ENCODE peak calls at places on chromosomes 1 and 21, in five cellular contexts. Z is activated CD4-positive, alpha-beta T cell treated with anti-CD3 and anti-CD28 coated beads for 48 hours; H is vagina; J is ELR; O is foreskin melanocyte. G is an unnamed sample.

GRCh38 chr1:4076346-4076745 is 176.3 kb upstream of the C1orf174 start:
- DNase-seq in Z (no peak), H (no peak), J (no peak), O (no peak), G (no peak)

GRCh38 chr1:205456383-205456867 is 580 bp upstream of the BLACAT1 start:
- DNase-seq in Z (peak), H (no peak), J (no peak), O (no peak), G (no peak)

GRCh38 chr1:1360511-1361169 is 2.3 kb upstream of the MXRA8 start:
- DNase-seq in Z (no peak), H (no peak), J (peak), O (peak), G (peak)

GRCh38 chr1:4086921-4087320 is 186.8 kb upstream of the C1orf174 start:
- DNase-seq in Z (no peak), H (no peak), J (no peak), O (no peak), G (no peak)

GRCh38 chr1:90716243-90716551 is 905 bp downstream of the BARHL2 start:
- DNase-seq in Z (no peak), H (no peak), J (no peak), O (no peak), G (no peak)

GRCh38 chr1:231799363-231799986 is 172.9 kb downstream of the DISC1 start:
- DNase-seq in Z (peak), H (no peak), J (no peak), O (no peak), G (no peak)

GRCh38 chr21:28086861-28087581 is 905.7 kb downstream of the LTN1 start:
- DNase-seq in Z (no peak), H (no peak), J (no peak), O (no peak), G (no peak)

GRCh38 chr1:72278461-72278860 is 3.9 kb downstream of the NEGR1 start:
- DNase-seq in Z (no peak), H (no peak), J (peak), O (no peak), G (no peak)

GRCh38 chr1:62784509-62785365 is 805 bp downstream of the ATG4C start:
- DNase-seq in Z (no peak), H (no peak), J (peak), O (no peak), G (no peak)

GRCh38 chr1:147821883-147822282 is 61.5 kb upstream of the GJA5 start:
- DNase-seq in Z (no peak), H (no peak), J (no peak), O (peak), G (no peak)

GRCh38 chr1:27070390-27071048 is 57.9 kb upstream of the TENT5B start:
- DNase-seq in Z (no peak), H (no peak), J (no peak), O (no peak), G (no peak)